ENCODE peak calls at places on chromosome 14, in four cellular contexts. Z is activated CD4-positive, CD25-positive, alpha-beta regulatory T cell; D is ovary; H is LNCaP clone FGC. P is an unnamed sample.

GRCh38 chr14:90540437-90540836 is 143.6 kb downstream of the CALM1 start:
- DNase-seq in Z (no peak), D (no peak), H (no peak), P (no peak)

GRCh38 chr14:88069677-88070076 is 64.7 kb downstream of the GPR65 start:
- DNase-seq in Z (no peak), D (no peak), H (no peak), P (no peak)

GRCh38 chr14:74611672-74612345 is at the start of gene LTBP2:
- DNase-seq in Z (no peak), D (peak; percentile 49), H (no peak), P (no peak)

GRCh38 chr14:32593290-32593942 is 264.3 kb downstream of the AKAP6 start:
- DNase-seq in Z (no peak), D (no peak), H (no peak), P (no peak)

GRCh38 chr14:65261425-65261920 is 151.1 kb upstream of the FUT8 start:
- DNase-seq in Z (no peak), D (no peak), H (no peak), P (no peak)

GRCh38 chr14:51996148-51996746 is 6.9 kb downstream of the RTRAF start:
- DNase-seq in Z (no peak), D (no peak), H (no peak), P (no peak)

GRCh38 chr14:101185081-101185835 is 281.7 kb upstream of the RTL1 start:
- DNase-seq in Z (no peak), D (no peak), H (no peak), P (no peak)

GRCh38 chr14:52271538-52271937 is 4.0 kb downstream of the PTGDR start:
- DNase-seq in Z (no peak), D (no peak), H (no peak), P (no peak)

GRCh38 chr14:100304825-100305445 is 1.3 kb downstream of the SLC25A29 start:
- DNase-seq in Z (no peak), D (peak; percentile 76), H (no peak), P (peak; percentile 46)

GRCh38 chr14:106586098-106586704 is 1059.8 kb downstream of the TMEM121 start:
- DNase-seq in Z (peak; percentile 36), D (no peak), H (peak; percentile 6), P (no peak)

GRCh38 chr14:86532219-86532618 is 1002.3 kb downstream of the FLRT2 start:
- DNase-seq in Z (no peak), D (no peak), H (peak; percentile 77), P (no peak)

GRCh38 chr14:67579040-67579439 is 21.0 kb downstream of the PIGH start:
- DNase-seq in Z (no peak), D (no peak), H (no peak), P (no peak)

GRCh38 chr14:79278798-79279644 is 932.3 kb downstream of the DIO2 start:
- DNase-seq in Z (no peak), D (peak; percentile 12), H (peak; percentile 87), P (no peak)

GRCh38 chr14:20436363-20436755 is 393 bp upstream of the KLHL33 start:
- DNase-seq in Z (no peak), D (no peak), H (no peak), P (no peak)

GRCh38 chr14:61320806-61321384 is 484 bp upstream of the PRKCH start:
- DNase-seq in Z (no peak), D (no peak), H (peak; percentile 71), P (no peak)